ENCODE peak calls at places on chromosomes 13 and 19, in ten cellular contexts. T is AG10803, P is small intestine, H is uterus, I is dorsolateral prefrontal cortex, K is NT2/D1, Y is A549, W is fibroblast of pulmonary artery, Q is mesendoderm, U is BE2C. M is an unnamed sample.

GRCh38 chr19:35872180-35872579 is 3.8 kb downstream of the APLP1 start:
- DNase-seq in T (no peak), P (no peak), H (no peak), I (no peak), K (no peak), Y (peak; percentile 56), W (no peak), Q (peak; percentile 49), U (no peak), M (no peak)

GRCh38 chr13:108402850-108403249 is 133.3 kb downstream of the TNFSF13B start:
- DNase-seq in T (no peak), P (no peak), H (no peak), I (no peak), K (peak; percentile 6), Y (no peak), W (no peak), Q (no peak), U (no peak), M (no peak)

GRCh38 chr13:44300895-44301638 is 72.6 kb upstream of the SERP2 start:
- DNase-seq in T (peak; percentile 68), P (peak; percentile 37), H (peak; percentile 52), I (no peak), K (no peak), Y (peak; percentile 76), W (peak; percentile 88), Q (no peak), U (no peak), M (peak; percentile 91)

GRCh38 chr13:27424246-27425150 is at the start of gene GTF3A:
- DNase-seq in T (peak; percentile 78), P (peak; percentile 89), H (peak; percentile 85), I (peak; percentile 58), K (peak; percentile 63), Y (peak; percentile 85), W (peak; percentile 88), Q (peak; percentile 87), U (peak; percentile 90), M (peak; percentile 84)

GRCh38 chr13:80469841-80470378 is 129.0 kb upstream of the SPRY2 start:
- DNase-seq in T (peak; percentile 4), P (peak; percentile 8), H (peak; percentile 79), I (no peak), K (no peak), Y (peak; percentile 65), W (peak; percentile 98), Q (no peak), U (no peak), M (peak; percentile 83)

GRCh38 chr19:55208880-55209429 is 346 bp downstream of the PTPRH start:
- DNase-seq in T (no peak), P (no peak), H (no peak), I (no peak), K (no peak), Y (peak; percentile 60), W (no peak), Q (no peak), U (no peak), M (no peak)

GRCh38 chr13:96822900-96823299 is 171.4 kb downstream of the OXGR1 start:
- DNase-seq in T (no peak), P (peak; percentile 49), H (no peak), I (no peak), K (peak; percentile 36), Y (peak; percentile 40), W (peak; percentile 35), Q (peak; percentile 79), U (peak; percentile 70), M (peak; percentile 2)

GRCh38 chr13:90594694-90595093 is 752.8 kb upstream of the MIR17HG start:
- DNase-seq in T (peak; percentile 48), P (no peak), H (no peak), I (no peak), K (no peak), Y (peak; percentile 13), W (peak; percentile 83), Q (peak; percentile 60), U (no peak), M (peak; percentile 60)

GRCh38 chr19:29708553-29709439 is 6.3 kb downstream of the C19orf12 start:
- DNase-seq in T (no peak), P (peak; percentile 90), H (no peak), I (no peak), K (no peak), Y (no peak), W (peak; percentile 4), Q (no peak), U (no peak), M (no peak)

GRCh38 chr19:49684251-49684982 is 5.0 kb upstream of the ADM5 start:
- DNase-seq in T (no peak), P (peak; percentile 35), H (no peak), I (no peak), K (no peak), Y (peak; percentile 57), W (no peak), Q (peak; percentile 39), U (peak; percentile 52), M (no peak)

GRCh38 chr13:29954082-29955043 is 103.9 kb upstream of the UBL3 start:
- DNase-seq in T (no peak), P (peak; percentile 87), H (no peak), I (no peak), K (no peak), Y (no peak), W (no peak), Q (no peak), U (no peak), M (no peak)

GRCh38 chr19:10863107-10863700 is 8.1 kb upstream of the CARM1 start:
- DNase-seq in T (peak; percentile 26), P (peak; percentile 33), H (no peak), I (no peak), K (no peak), Y (no peak), W (no peak), Q (no peak), U (no peak), M (peak; percentile 81)

GRCh38 chr19:41264581-41265375 is 606 bp downstream of the HNRNPUL1 start:
- DNase-seq in T (peak; percentile 44), P (peak; percentile 44), H (peak; percentile 55), I (peak; percentile 23), K (no peak), Y (peak; percentile 56), W (peak; percentile 29), Q (peak; percentile 71), U (peak; percentile 57), M (peak; percentile 56)

GRCh38 chr13:114161644-114162532 is 17.2 kb upstream of the CFAP97D2 start:
- DNase-seq in T (peak; percentile 47), P (peak; percentile 65), H (peak; percentile 44), I (no peak), K (no peak), Y (no peak), W (peak; percentile 80), Q (no peak), U (no peak), M (peak; percentile 34)

GRCh38 chr13:37001921-37002250 is 1.3 kb downstream of the EXOSC8 start:
- DNase-seq in T (no peak), P (no peak), H (no peak), I (no peak), K (no peak), Y (no peak), W (no peak), Q (peak; percentile 3), U (no peak), M (no peak)
- H3K4me3 ChIP-seq in T (peak overlapping the region; percentile 90), P (no peak overlapping the region), H (no peak overlapping the region), I (peak overlapping the region; percentile 97), K (peak overlapping the region; percentile 92), Y (peak overlapping the region; percentile 70), W (peak overlapping the region; percentile 96), Q (no peak overlapping the region), U (peak overlapping the region; percentile 94), M (peak overlapping the region; percentile 98)

GRCh38 chr13:66831317-66831716 is 398.8 kb downstream of the PCDH9 start:
- DNase-seq in T (no peak), P (no peak), H (no peak), I (no peak), K (no peak), Y (no peak), W (no peak), Q (no peak), U (no peak), M (no peak)

GRCh38 chr13:66829803-66830202 is 400.3 kb downstream of the PCDH9 start:
- DNase-seq in T (no peak), P (no peak), H (no peak), I (no peak), K (no peak), Y (no peak), W (no peak), Q (no peak), U (no peak), M (no peak)

GRCh38 chr13:66837246-66837645 is 392.9 kb downstream of the PCDH9 start:
- DNase-seq in T (no peak), P (no peak), H (no peak), I (no peak), K (no peak), Y (no peak), W (no peak), Q (no peak), U (no peak), M (no peak)

DNA sequence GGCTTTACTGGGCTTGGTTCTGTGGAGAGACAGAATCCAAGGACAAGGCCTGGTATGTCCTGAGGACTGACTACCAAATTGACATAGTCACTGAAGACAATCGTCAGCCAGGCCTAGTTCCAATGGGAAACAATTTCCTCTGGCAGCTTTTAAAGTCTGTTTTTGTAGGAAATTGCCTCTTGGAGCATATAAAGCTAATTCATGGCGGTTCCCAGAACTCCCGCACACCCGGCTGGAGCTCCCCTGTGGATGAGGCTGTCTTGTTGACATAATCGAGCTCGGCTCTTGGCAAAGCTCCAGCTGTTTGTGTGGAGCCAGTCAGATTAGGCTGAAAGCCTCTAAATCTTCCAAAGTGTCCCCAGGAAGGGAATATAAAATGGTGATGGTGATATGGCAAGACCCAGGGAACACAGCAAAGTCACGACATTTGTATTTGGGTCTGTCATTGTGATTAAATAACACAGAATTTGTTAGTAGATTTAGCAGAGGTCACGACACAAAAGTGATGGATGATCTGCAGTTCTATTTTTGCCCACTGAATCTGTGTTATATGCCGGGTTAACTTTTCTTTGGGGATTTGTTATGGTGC is 395.0 kb downstream of the PCDH9 start:
- DNase-seq in T (no peak), P (peak; percentile 4), H (peak; percentile 31), I (peak; percentile 70), K (no peak), Y (peak; percentile 66), W (peak; percentile 66), Q (peak; percentile 5), U (peak; percentile 95), M (peak; percentile 14)
- H3K4me3 ChIP-seq in T (no peak overlapping the region), P (no peak overlapping the region), H (no peak overlapping the region), I (peak overlapping the region; percentile 19), K (no peak overlapping the region), Y (no peak overlapping the region), W (no peak overlapping the region), Q (no peak overlapping the region), U (peak overlapping the region; percentile 12), M (no peak overlapping the region)

GRCh38 chr19:45782820-45783785 is 813 bp upstream of the DMPK start:
- DNase-seq in T (peak; percentile 78), P (no peak), H (peak; percentile 84), I (no peak), K (no peak), Y (peak; percentile 58), W (peak; percentile 57), Q (no peak), U (no peak), M (peak; percentile 86)
- H3K4me3 ChIP-seq in T (peak overlapping the region; percentile 77), P (no peak overlapping the region), H (peak overlapping the region; percentile 48), I (no peak overlapping the region), K (no peak overlapping the region), Y (peak overlapping the region; percentile 3), W (peak overlapping the region; percentile 5), Q (no peak overlapping the region), U (no peak overlapping the region), M (peak overlapping the region; percentile 71)

DNA sequence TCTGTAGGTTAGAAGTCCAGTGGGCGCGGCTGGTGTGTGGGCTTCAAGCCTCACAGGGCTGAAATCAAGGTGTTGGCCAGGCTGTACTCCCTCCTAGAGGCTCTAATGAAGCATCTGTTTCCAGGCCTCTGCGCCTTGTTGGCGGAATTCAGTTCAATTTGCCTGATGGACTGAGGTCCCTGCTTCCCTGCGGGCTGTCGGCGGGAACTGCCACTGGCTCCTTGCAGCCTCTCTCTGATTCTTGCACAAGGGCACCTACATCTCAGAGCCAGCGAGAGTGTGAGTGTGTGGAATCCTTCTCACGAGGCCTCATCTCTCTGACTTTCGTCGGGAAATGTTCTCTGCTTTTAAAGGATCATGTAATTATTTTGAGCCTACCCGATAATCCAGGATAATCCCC is 128.6 kb downstream of the DLEU7 start:
- DNase-seq in T (no peak), P (no peak), H (no peak), I (no peak), K (no peak), Y (no peak), W (no peak), Q (no peak), U (no peak), M (no peak)
- H3K4me3 ChIP-seq in T (no peak overlapping the region), P (no peak overlapping the region), H (no peak overlapping the region), I (peak overlapping the region; percentile 14), K (no peak overlapping the region), Y (no peak overlapping the region), W (no peak overlapping the region), Q (no peak overlapping the region), U (no peak overlapping the region), M (no peak overlapping the region)

M was measured in fibroblast of villous mesenchyme.